ENCODE peak calls at places on chromosome 21, in nine cellular contexts. P, N, A, S, D, C, L, H and M are unnamed samples.

GRCh38 chr21:46226920-46227599 is 1.5 kb downstream of the LSS start:
- DNase-seq in H (no peak), A (peak; percentile 29), P (no peak), D (peak; percentile 89), N (peak; percentile 65), L (peak; percentile 36), S (no peak), C (no peak), M (no peak)

GRCh38 chr21:26795866-26796329 is 49.3 kb downstream of the ADAMTS1 start:
- DNase-seq in P (no peak), A (no peak), D (peak; percentile 98), H (peak; percentile 66), L (peak; percentile 85), C (peak; percentile 78), S (peak; percentile 37), N (peak; percentile 83), M (peak; percentile 33)

GRCh38 chr21:45998871-45999580 is 17.5 kb downstream of the COL6A1 start:
- DNase-seq in H (no peak), N (peak; percentile 79), D (no peak), C (no peak), S (peak; percentile 9), A (no peak), P (peak; percentile 10), L (no peak), M (no peak)

GRCh38 chr21:43311303-43311817 is 115.6 kb downstream of the SIK1 start:
- DNase-seq in H (no peak), C (no peak), L (peak; percentile 81), S (no peak), D (no peak), N (no peak), P (no peak), A (no peak), M (no peak)

GRCh38 chr21:45912611-45913415 is 68.8 kb upstream of the COL6A1 start:
- DNase-seq in S (no peak), N (no peak), L (no peak), C (no peak), P (no peak), A (no peak), D (no peak), H (no peak), M (no peak)

GRCh38 chr21:45397381-45397780 is 7.6 kb upstream of the COL18A1 start:
- DNase-seq in P (no peak), S (no peak), H (no peak), A (no peak), N (no peak), L (no peak), C (no peak), D (no peak), M (no peak)

GRCh38 chr21:25370311-25370744 is 237.0 kb downstream of the MRPL39 start:
- DNase-seq in S (no peak), A (no peak), L (peak; percentile 31), N (peak; percentile 73), D (peak; percentile 92), H (peak; percentile 85), P (no peak), C (peak; percentile 40), M (no peak)

GRCh38 chr21:45032332-45032731 is 42.0 kb upstream of the ADARB1 start:
- DNase-seq in H (no peak), S (no peak), A (peak; percentile 74), C (no peak), P (no peak), N (peak; percentile 81), L (peak; percentile 7), D (no peak), M (no peak)

GRCh38 chr21:24255591-24255990 is 1351.7 kb downstream of the MRPL39 start:
- DNase-seq in S (no peak), D (no peak), C (no peak), N (no peak), P (no peak), H (no peak), L (no peak), A (no peak), M (no peak)

GRCh38 chr21:35256468-35256988 is 207.4 kb upstream of the RUNX1 start:
- DNase-seq in P (no peak), H (peak; percentile 83), C (peak; percentile 37), S (peak; percentile 81), A (peak; percentile 6), N (peak; percentile 92), D (peak; percentile 100), L (peak; percentile 94), M (peak; percentile 20)

GRCh38 chr21:26732442-26733221 is 112.6 kb downstream of the ADAMTS1 start:
- DNase-seq in N (no peak), L (peak; percentile 66), P (peak; percentile 60), S (no peak), D (peak; percentile 67), A (peak; percentile 18), H (peak; percentile 38), C (peak; percentile 59), M (no peak)

GRCh38 chr21:45471229-45472052 is 66.5 kb downstream of the COL18A1 start:
- DNase-seq in L (peak; percentile 75), N (peak; percentile 80), P (no peak), A (no peak), D (peak; percentile 92), S (peak; percentile 59), C (peak; percentile 41), H (peak; percentile 86), M (peak; percentile 63)

GRCh38 chr21:16079830-16080229 is 350.0 kb downstream of the USP25 start:
- DNase-seq in D (peak; percentile 37), A (no peak), N (no peak), C (no peak), L (peak; percentile 38), H (no peak), P (no peak), S (no peak), M (no peak)

GRCh38 chr21:41247561-41247968 is 69.0 kb upstream of the FAM3B start:
- DNase-seq in L (no peak), N (peak; percentile 93), A (no peak), H (peak; percentile 41), C (no peak), P (no peak), S (no peak), D (peak; percentile 99), M (no peak)

GRCh38 chr21:31220567-31220966 is 123.5 kb downstream of the TIAM1 start:
- DNase-seq in S (no peak), H (no peak), C (peak; percentile 72), D (peak; percentile 73), N (no peak), A (no peak), P (no peak), L (peak; percentile 19), M (peak; percentile 10)

GRCh38 chr21:45367402-45368351 is 37.3 kb upstream of the COL18A1 start:
- DNase-seq in S (no peak), L (no peak), N (no peak), C (no peak), A (no peak), H (no peak), P (no peak), D (no peak), M (no peak)

GRCh38 chr21:38769253-38769780 is 36.4 kb upstream of the ETS2 start:
- DNase-seq in C (no peak), L (peak; percentile 38), N (no peak), S (no peak), P (no peak), A (peak; percentile 46), D (peak; percentile 26), H (peak; percentile 72), M (no peak)

GRCh38 chr21:39681257-39681656 is 63.7 kb upstream of the IGSF5 start:
- DNase-seq in N (no peak), A (no peak), P (no peak), D (no peak), L (no peak), C (no peak), H (no peak), S (no peak), M (no peak)

GRCh38 chr21:15455819-15456462 is 273.8 kb upstream of the USP25 start:
- DNase-seq in S (no peak), A (no peak), H (no peak), D (no peak), N (no peak), C (no peak), P (no peak), L (peak; percentile 68), M (no peak)

GRCh38 chr21:32185103-32185502 is 93.7 kb downstream of the MIS18A start:
- DNase-seq in P (no peak), H (no peak), A (no peak), C (no peak), S (no peak), L (no peak), D (no peak), N (no peak), M (no peak)

GRCh38 chr21:15849161-15849560 is 119.4 kb downstream of the USP25 start:
- DNase-seq in S (no peak), D (no peak), L (no peak), C (no peak), P (no peak), A (no peak), H (no peak), N (no peak), M (no peak)

GRCh38 chr21:39377444-39378050 is 28.7 kb upstream of the HMGN1 start:
- DNase-seq in C (no peak), P (no peak), N (no peak), A (no peak), S (no peak), H (no peak), D (peak; percentile 55), L (no peak), M (no peak)

GRCh38 chr21:31151682-31152081 is 113.4 kb upstream of the KRTAP19-8 start:
- DNase-seq in S (no peak), D (no peak), H (no peak), C (no peak), N (no peak), A (no peak), L (no peak), P (no peak), M (no peak)

GRCh38 chr21:28794341-28794970 is 198.2 kb downstream of the LTN1 start:
- DNase-seq in A (no peak), P (no peak), D (peak; percentile 44), S (no peak), H (no peak), N (no peak), C (no peak), L (no peak), M (no peak)

GRCh38 chr21:32978346-32979270 is 47.1 kb upstream of the OLIG2 start:
- DNase-seq in H (no peak), P (no peak), S (no peak), C (peak; percentile 88), N (no peak), A (peak; percentile 56), D (no peak), L (no peak), M (peak; percentile 31)

GRCh38 chr21:42683371-42684108 is 30.1 kb downstream of the PDE9A start:
- DNase-seq in P (no peak), N (no peak), C (no peak), D (no peak), L (no peak), H (no peak), S (no peak), A (no peak), M (no peak)

GRCh38 chr21:45532826-45533730 is 9.2 kb downstream of the SLC19A1 start:
- DNase-seq in D (no peak), N (peak; percentile 54), C (peak; percentile 67), P (peak; percentile 6), H (no peak), S (peak; percentile 15), A (no peak), L (no peak), M (no peak)

GRCh38 chr21:45289655-45290515 is 2.2 kb upstream of the POFUT2 start:
- DNase-seq in N (no peak), L (peak; percentile 2), C (no peak), D (no peak), S (no peak), P (no peak), A (peak; percentile 64), H (no peak), M (no peak)

GRCh38 chr21:41768371-41769042 is 1.7 kb upstream of the RIPK4 start:
- DNase-seq in A (peak; percentile 80), N (peak; percentile 66), C (no peak), L (peak; percentile 93), P (no peak), D (peak; percentile 49), H (peak; percentile 60), S (no peak), M (no peak)

GRCh38 chr21:14993072-14993471 is 71.7 kb downstream of the NRIP1 start:
- DNase-seq in S (no peak), N (no peak), P (no peak), C (no peak), L (no peak), D (no peak), H (no peak), A (no peak), M (no peak)

GRCh38 chr21:15730484-15731242 is 881 bp downstream of the USP25 start:
- DNase-seq in L (peak; percentile 12), D (peak; percentile 16), S (no peak), P (no peak), H (no peak), N (peak; percentile 55), A (no peak), C (no peak), M (no peak)